ENCODE peak calls at places on chromosomes 7 and 10, in nine cellular contexts. K is ovary, B is heart left ventricle, V is breast epithelium, E is body of pancreas, S is esophagus muscularis mucosa, C is spleen, Y is testis, U is sigmoid colon. M is an unnamed sample. For H3K27me3, the result is how much of the 10 kb centered on the place peaks cover.

GRCh38 chr7:75669579-75669978 is 69.2 kb downstream of the HIP1 start:
- DNase-seq in U (no peak), C (peak), B (no peak), Y (no peak), V (no peak), K (no peak), E (no peak), S (no peak), M (no peak)

GRCh38 chr10:59745163-59745650 is 8.0 kb downstream of the MRLN start:
- DNase-seq in U (no peak), K (no peak), C (no peak), B (no peak), E (no peak), V (no peak), Y (no peak), S (no peak), M (no peak)

GRCh38 chr7:138625084-138625848 is 75.9 kb downstream of the SVOPL start:
- DNase-seq in V (no peak), B (no peak), Y (no peak), U (no peak), S (no peak), C (no peak), E (no peak), K (no peak), M (no peak)

GRCh38 chr10:125886914-125887512 is 5.9 kb upstream of the DHX32 start:
- DNase-seq in S (no peak), Y (no peak), C (no peak), K (no peak), E (no peak), U (no peak), V (no peak), B (no peak), M (no peak)

GRCh38 chr7:27167170-27167505 is 1.8 kb upstream of the HOXA9 start:
- DNase-seq in K (no peak), E (no peak), S (no peak), U (peak), C (peak), V (no peak), Y (no peak), B (no peak), M (peak)

GRCh38 chr7:123823898-123824753 is 20.8 kb upstream of the HYAL4 start:
- DNase-seq in V (no peak), Y (no peak), K (no peak), S (no peak), C (no peak), E (no peak), U (no peak), B (no peak), M (no peak)

GRCh38 chr7:23115991-23116390 is 10.4 kb downstream of the KLHL7 start:
- DNase-seq in C (no peak), B (no peak), S (no peak), Y (peak), V (no peak), E (no peak), K (no peak), U (no peak), M (no peak)

GRCh38 chr10:124119216-124119615 is 25.8 kb upstream of the CHST15 start:
- DNase-seq in S (no peak), U (no peak), K (no peak), B (no peak), C (no peak), V (no peak), Y (no peak), E (no peak), M (no peak)

GRCh38 chr7:5315761-5316160 is 33.0 kb downstream of the SLC29A4 start:
- DNase-seq in S (no peak), Y (no peak), V (no peak), C (no peak), K (no peak), E (no peak), U (no peak), B (no peak), M (no peak)

GRCh38 chr7:127786184-127786583 is 134.2 kb downstream of the SND1 start:
- DNase-seq in V (no peak), E (no peak), S (no peak), Y (no peak), C (no peak), U (no peak), B (no peak), K (no peak), M (no peak)

DNA sequence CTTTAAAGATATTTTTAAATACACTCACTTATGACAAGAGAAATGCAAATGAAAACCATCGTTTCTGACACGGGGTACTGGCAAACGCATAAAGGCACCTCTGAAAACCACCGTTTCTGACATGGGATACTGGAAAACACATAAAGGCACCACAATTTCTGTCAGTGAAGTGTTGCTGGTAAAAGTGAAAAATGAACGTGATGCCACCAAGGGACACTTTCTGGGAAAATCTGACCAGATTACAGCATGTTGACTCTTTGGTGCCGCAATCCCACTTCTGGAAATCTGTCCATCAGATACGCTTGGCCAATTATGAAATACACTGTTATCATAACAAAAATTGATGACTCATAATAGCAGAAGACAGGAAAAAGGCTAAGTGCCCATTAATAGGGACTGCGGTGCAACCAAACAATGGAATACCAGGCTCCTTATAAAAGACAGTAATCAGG is 131.7 kb downstream of the ZMYND11 start:
- DNase-seq in C (no peak), K (no peak), E (peak), V (no peak), S (no peak), U (no peak), Y (no peak), B (no peak), M (no peak)
- H3K27ac ChIP-seq in C (no peak), K (no peak), E (no peak), V (no peak), S (no peak), U (no peak), Y (no peak), B (no peak), M (no peak)

GRCh38 chr10:12710157-12710556 is 291.4 kb downstream of the CCDC3 start:
- DNase-seq in U (no peak), C (no peak), S (no peak), Y (no peak), E (no peak), V (no peak), K (no peak), B (no peak), M (no peak)

GRCh38 chr10:12709516-12709915 is 292.0 kb downstream of the CCDC3 start:
- DNase-seq in V (no peak), K (no peak), C (no peak), S (no peak), B (no peak), Y (no peak), E (no peak), U (no peak), M (no peak)

GRCh38 chr10:12705943-12706342 is 295.6 kb downstream of the CCDC3 start:
- DNase-seq in V (no peak), B (no peak), E (no peak), K (no peak), S (no peak), U (no peak), C (no peak), Y (no peak), M (no peak)

GRCh38 chr10:12708921-12709320 is 292.6 kb downstream of the CCDC3 start:
- DNase-seq in C (no peak), B (no peak), Y (peak), U (peak), V (no peak), E (no peak), K (no peak), S (no peak), M (no peak)

DNA sequence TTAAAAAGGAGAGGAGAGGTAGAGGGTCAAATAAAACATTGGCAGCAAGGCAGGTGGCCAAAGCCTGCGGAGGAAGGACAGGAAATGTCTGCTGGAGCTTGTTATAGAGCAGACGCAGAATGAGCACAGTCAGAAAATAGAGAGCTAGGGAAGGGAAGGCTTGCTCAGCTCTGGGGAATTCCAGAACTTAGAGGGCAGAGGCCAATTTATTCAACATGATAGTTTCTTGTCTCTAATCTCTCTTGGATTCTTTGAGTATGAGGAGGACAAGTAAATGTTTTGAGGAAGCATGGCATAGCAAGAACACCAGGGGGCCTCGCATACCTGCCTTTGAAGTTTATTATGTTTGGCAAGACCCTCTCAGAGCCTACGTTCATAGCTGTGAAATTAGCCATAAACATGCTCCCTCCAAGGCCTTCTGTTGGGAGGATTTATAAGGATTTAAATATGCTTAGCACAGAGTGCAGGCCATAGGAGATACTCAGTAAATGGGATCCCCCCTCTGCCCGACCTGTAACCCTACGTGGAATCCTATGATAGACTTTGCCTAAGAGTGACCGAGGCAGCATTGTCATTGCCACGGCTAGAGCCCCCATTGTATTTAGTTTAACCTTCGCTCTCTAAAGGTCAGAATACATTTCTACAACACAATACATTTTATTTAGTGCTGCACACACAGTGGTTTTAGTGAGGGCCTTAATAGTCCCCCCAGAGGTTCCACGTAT is 293.9 kb downstream of the CCDC3 start:
- DNase-seq in K (peak), C (no peak), S (no peak), Y (peak), B (peak), U (peak), E (peak), V (no peak), M (no peak)
- TF ChIP-seq POLR2A in K (no peak), C (no peak), S (no peak), Y (no peak), B (no peak), U (no peak), E (no peak), V (no peak), M (no peak)

DNA sequence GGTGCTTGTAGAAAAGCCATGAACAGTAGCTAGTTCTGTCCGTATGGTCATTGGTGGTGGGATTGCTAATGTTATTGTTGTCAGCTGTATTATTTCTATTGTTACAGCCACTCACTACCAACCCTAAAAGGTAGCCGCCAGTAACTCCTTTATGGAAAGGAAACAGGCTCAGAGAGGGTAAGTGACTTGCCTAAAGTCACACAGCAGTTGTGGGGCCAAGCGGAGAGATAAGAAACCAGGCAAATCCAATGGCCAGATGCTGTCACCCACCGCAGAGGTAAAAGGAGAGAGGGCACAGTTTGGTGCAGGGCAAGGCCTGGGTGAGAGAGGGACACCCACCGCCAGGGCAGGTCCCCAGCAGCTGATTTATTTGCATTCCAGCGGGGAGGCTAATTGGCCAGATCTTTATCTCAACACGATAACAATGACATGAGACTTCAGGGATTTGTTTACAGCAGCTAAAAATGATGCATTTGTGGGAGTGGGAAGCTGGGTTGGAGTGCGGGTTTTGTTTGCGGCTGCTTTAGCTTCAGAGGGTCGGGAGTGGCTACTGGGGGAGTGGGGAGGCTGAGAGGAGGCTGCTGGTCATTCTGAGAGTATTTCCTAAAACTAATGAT is 8.6 kb upstream of the NKX2-3 start:
- DNase-seq in C (no peak), V (no peak), U (no peak), E (no peak), B (no peak), S (no peak), Y (no peak), K (no peak), M (no peak)
- H3K27me3 ChIP-seq in C (half or more), V (half or more), U (under half), E (half or more), B (half or more), S (half or more), Y (under half), K (under half), M (half or more)

DNA sequence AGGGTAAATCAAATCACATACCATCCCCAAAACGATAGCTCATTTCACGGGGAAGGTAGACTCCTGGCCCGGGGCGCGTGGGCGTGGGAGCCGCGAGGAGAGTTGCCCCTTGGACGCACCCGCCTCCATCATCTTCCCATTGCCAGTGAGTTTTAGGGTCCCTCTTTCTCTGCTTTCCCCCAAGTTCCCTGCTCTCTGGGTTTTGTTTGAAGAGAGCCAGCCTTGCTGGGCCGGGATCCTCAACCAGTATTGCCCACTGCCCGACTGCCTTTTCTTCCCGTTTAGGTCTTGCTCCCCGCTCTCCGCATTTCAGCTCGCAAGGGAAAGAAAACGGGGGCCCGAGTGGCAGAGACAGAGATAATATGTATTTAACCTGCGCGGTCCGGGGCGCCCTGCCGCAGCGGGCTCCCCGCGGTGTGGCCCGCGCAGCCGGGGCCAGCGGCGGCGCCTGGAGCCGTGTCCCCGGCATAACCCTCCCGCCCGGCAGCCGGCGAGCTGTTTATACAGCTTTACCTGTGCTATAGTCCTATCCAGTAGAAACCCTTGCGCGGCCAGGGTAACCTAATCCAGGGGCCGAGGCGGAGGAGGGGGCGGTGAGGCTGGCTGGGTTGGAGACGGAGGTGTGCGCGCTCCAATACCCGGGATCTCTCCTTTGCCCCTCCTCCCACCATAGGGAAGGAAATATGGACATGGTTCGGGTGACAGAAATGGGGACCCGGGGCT is 5.2 kb upstream of the GATA3 start:
- DNase-seq in Y (no peak), V (no peak), U (no peak), S (no peak), K (no peak), B (no peak), E (no peak), C (no peak), M (no peak)
- H3K27ac ChIP-seq in Y (no peak), V (peak), U (no peak), S (no peak), K (no peak), B (no peak), E (no peak), C (no peak), M (no peak)

DNA sequence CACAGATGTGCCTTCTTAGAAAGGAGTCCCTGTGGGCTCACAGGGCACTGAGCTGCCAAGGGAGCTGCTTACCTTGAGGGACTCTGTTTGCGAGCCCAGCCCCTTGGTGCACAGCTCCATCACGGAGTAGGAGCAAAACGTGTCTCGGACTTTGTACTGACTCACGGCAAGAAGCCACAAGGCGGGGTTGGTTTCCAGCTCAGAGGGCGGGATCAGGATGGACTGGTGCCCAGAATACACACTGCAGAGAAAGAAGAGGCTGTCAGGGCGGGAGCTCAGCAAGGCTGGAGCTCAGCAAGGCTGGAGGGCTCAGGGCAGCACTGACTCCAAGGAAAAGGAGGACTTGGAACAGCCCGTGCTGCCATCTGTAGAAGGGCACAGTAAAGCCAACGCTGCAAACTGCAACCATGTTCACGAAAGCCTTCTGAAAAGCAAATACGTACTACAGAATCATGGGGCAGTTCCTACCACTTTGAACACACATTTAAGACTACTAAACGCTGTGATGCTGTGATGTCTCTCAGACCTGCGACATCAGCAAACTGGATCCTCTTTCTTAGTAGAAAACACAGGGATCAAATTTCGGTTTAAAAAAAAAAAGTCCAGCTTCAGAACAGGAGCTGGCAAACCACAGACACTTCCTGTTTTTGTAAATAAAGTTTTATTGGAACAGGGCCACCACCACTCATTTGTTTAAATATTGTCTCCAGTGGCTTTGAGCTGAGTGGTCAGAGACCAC is 194.3 kb downstream of the ZMYND11 start:
- DNase-seq in Y (peak), B (peak), V (peak), C (no peak), K (peak), E (peak), S (peak), U (peak), M (peak)
- TF ChIP-seq POLR2A in Y (no peak), B (no peak), V (no peak), C (no peak), K (no peak), E (no peak), S (no peak), U (no peak), M (no peak)

DNA sequence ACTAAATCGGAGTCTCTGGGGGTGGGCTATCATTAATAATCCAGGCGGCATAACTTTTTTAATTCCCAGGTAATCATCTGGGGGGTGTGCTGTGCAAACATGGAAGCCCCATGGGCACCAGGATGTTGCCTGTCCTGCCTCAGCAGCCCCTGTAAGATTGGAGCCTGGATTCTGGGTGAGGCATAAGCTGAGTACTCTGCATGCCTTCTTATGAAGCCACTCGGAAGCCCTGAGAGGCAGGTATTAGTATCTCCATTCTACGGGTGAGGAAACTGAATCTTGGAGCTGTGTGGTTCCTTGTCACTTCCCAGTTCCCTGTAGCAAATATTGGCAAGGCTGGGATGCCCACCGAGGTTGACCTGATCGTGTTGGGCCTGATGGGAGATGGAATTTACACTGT is 7.4 kb upstream of the OPN4 start:
- DNase-seq in S (no peak), C (no peak), B (no peak), U (no peak), E (no peak), K (no peak), V (no peak), Y (peak), M (no peak)
- H3K27me3 ChIP-seq in S (under half), C (under half), B (under half), U (under half), E (under half), K (under half), V (under half), Y (under half), M (under half)